ENCODE peak calls at places on chromosome 19, in five cellular contexts. F is psoas muscle; H is LHCN-M2; I is stimulated activated CD4-positive, alpha-beta T cell treated with anti-CD3 and anti-CD28 coated beads, Interleukin-2, amount 100 ng/mL, for 48 hours; V is activated naive CD4-positive, alpha-beta T cell treated with Interleukin-2 at 50 U/mL for 16 hours. K is an unnamed sample.

GRCh38 chr19:7545904-7546303 is 10.4 kb downstream of the PNPLA6 start:
- DNase-seq in F (no peak), H (no peak), I (no peak), V (no peak), K (no peak)

GRCh38 chr19:18659281-18660050 is 22.6 kb downstream of the KLHL26 start:
- DNase-seq in F (peak; percentile 73), H (no peak), I (no peak), V (no peak), K (no peak)

GRCh38 chr19:45739498-45740439 is 6.5 kb downstream of the MEIOSIN start:
- DNase-seq in F (no peak), H (peak; percentile 32), I (no peak), V (no peak), K (no peak)

GRCh38 chr19:29311391-29311790 is 98.4 kb upstream of the UQCRFS1 start:
- DNase-seq in F (no peak), H (no peak), I (no peak), V (no peak), K (no peak)

GRCh38 chr19:35013820-35014754 is 14.0 kb downstream of the GRAMD1A start:
- DNase-seq in F (no peak), H (no peak), I (no peak), V (peak; percentile 58), K (no peak)

GRCh38 chr19:2610637-2611482 is 91.6 kb downstream of the GNG7 start:
- DNase-seq in F (peak; percentile 93), H (peak; percentile 81), I (peak; percentile 95), V (peak; percentile 89), K (peak; percentile 86)

GRCh38 chr19:3494051-3494450 is 6.4 kb downstream of the DOHH start:
- DNase-seq in F (no peak), H (no peak), I (peak; percentile 36), V (peak; percentile 28), K (no peak)

GRCh38 chr19:1451916-1452801 is 2.2 kb downstream of the APC2 start:
- DNase-seq in F (no peak), H (no peak), I (no peak), V (no peak), K (no peak)

GRCh38 chr19:6457958-6458694 is 1.5 kb downstream of the SLC25A23 start:
- DNase-seq in F (no peak), H (no peak), I (no peak), V (no peak), K (no peak)

GRCh38 chr19:1551068-1552040 is 16.8 kb downstream of the MEX3D start:
- DNase-seq in F (no peak), H (no peak), I (no peak), V (no peak), K (no peak)

GRCh38 chr19:10454267-10454666 is 33.9 kb downstream of the PDE4A start:
- DNase-seq in F (no peak), H (peak; percentile 40), I (no peak), V (no peak), K (peak; percentile 65)

GRCh38 chr19:41311072-41311471 is 1.1 kb downstream of the CCDC97 start:
- DNase-seq in F (no peak), H (no peak), I (no peak), V (no peak), K (no peak)

GRCh38 chr19:39475748-39476147 is 4.9 kb upstream of the TIMM50 start:
- DNase-seq in F (no peak), H (no peak), I (no peak), V (no peak), K (no peak)

GRCh38 chr19:41323023-41323422 is 13.1 kb downstream of the CCDC97 start:
- DNase-seq in F (peak; percentile 58), H (peak; percentile 71), I (no peak), V (no peak), K (no peak)

GRCh38 chr19:39518458-39518857 is 3.5 kb downstream of the SELENOV start:
- DNase-seq in F (no peak), H (no peak), I (no peak), V (no peak), K (no peak)

GRCh38 chr19:35462476-35462953 is 14.5 kb downstream of the FFAR2 start:
- DNase-seq in F (no peak), H (peak; percentile 2), I (no peak), V (peak; percentile 33), K (no peak)

GRCh38 chr19:16076958-16077611 is 790 bp downstream of the TPM4 start:
- DNase-seq in F (peak; percentile 47), H (no peak), I (no peak), V (peak; percentile 40), K (no peak)

GRCh38 chr19:58060231-58060630 is 1.1 kb downstream of the ZNF135 start:
- DNase-seq in F (no peak), H (no peak), I (no peak), V (no peak), K (no peak)

GRCh38 chr19:4660181-4660791 is 9.9 kb downstream of the MYDGF start:
- DNase-seq in F (no peak), H (no peak), I (no peak), V (no peak), K (no peak)

GRCh38 chr19:39021063-39021462 is 11.3 kb downstream of the FBXO27 start:
- DNase-seq in F (no peak), H (no peak), I (no peak), V (no peak), K (no peak)

GRCh38 chr19:17755533-17755885 is 4.2 kb downstream of the FCHO1 start:
- DNase-seq in F (no peak), H (no peak), I (no peak), V (no peak), K (no peak)

GRCh38 chr19:56837892-56838679 is 2.4 kb downstream of the PEG3 start:
- DNase-seq in F (peak; percentile 73), H (no peak), I (no peak), V (no peak), K (peak; percentile 75)

GRCh38 chr19:22523940-22524339 is 101.8 kb upstream of the ZNF98 start:
- DNase-seq in F (no peak), H (no peak), I (no peak), V (no peak), K (no peak)

GRCh38 chr19:35266904-35267817 is 1.6 kb upstream of the USF2 start:
- DNase-seq in F (peak; percentile 63), H (peak; percentile 18), I (no peak), V (peak; percentile 51), K (no peak)

GRCh38 chr19:55241935-55242464 is 13.4 kb upstream of the TMEM86B start:
- DNase-seq in F (no peak), H (no peak), I (no peak), V (no peak), K (no peak)

GRCh38 chr19:45215391-45216191 is 29.6 kb downstream of the EXOC3L2 start:
- DNase-seq in F (no peak), H (no peak), I (no peak), V (no peak), K (no peak)

GRCh38 chr19:56314018-56314583 is 538 bp downstream of the ZSCAN5A start:
- DNase-seq in F (no peak), H (no peak), I (no peak), V (no peak), K (no peak)

GRCh38 chr19:16571283-16571682 is 932 bp downstream of the SLC35E1 start:
- DNase-seq in F (no peak), H (peak; percentile 20), I (no peak), V (no peak), K (no peak)

GRCh38 chr19:10550336-10550735 is 6.6 kb downstream of the ATG4D start:
- DNase-seq in F (no peak), H (no peak), I (no peak), V (no peak), K (no peak)

GRCh38 chr19:20472854-20473253 is 92.7 kb downstream of the ZNF737 start:
- DNase-seq in F (no peak), H (no peak), I (no peak), V (no peak), K (no peak)

GRCh38 chr19:42428676-42429075 is 1.5 kb upstream of the LIPE start:
- DNase-seq in F (no peak), H (no peak), I (no peak), V (no peak), K (no peak)

GRCh38 chr19:543912-544608 is at the start of gene GZMM:
- DNase-seq in F (no peak), H (no peak), I (peak; percentile 45), V (peak; percentile 78), K (no peak)

GRCh38 chr19:1173160-1173844 is 766 bp downstream of the SBNO2 start:
- DNase-seq in F (peak; percentile 46), H (no peak), I (no peak), V (no peak), K (no peak)

GRCh38 chr19:3146677-3147100 is 10.9 kb downstream of the GNA15 start:
- DNase-seq in F (no peak), H (no peak), I (peak; percentile 75), V (peak; percentile 76), K (no peak)

GRCh38 chr19:35117791-35118190 is 2.2 kb downstream of the FXYD3 start:
- DNase-seq in F (no peak), H (no peak), I (no peak), V (no peak), K (no peak)

GRCh38 chr19:45349126-45349415 is 8.5 kb downstream of the KLC3 start:
- DNase-seq in F (no peak), H (no peak), I (no peak), V (no peak), K (no peak)

GRCh38 chr19:49455729-49456128 is 2.7 kb downstream of the ALDH16A1 start:
- DNase-seq in F (no peak), H (no peak), I (no peak), V (no peak), K (no peak)

GRCh38 chr19:10961763-10962536 is 1.1 kb downstream of the SMARCA4 start:
- DNase-seq in F (no peak), H (peak; percentile 40), I (no peak), V (no peak), K (peak; percentile 35)

GRCh38 chr19:1315470-1316166 is 29.9 kb downstream of the EFNA2 start:
- DNase-seq in F (peak; percentile 60), H (no peak), I (peak; percentile 22), V (peak; percentile 21), K (no peak)

GRCh38 chr19:54517483-54517882 is 14.9 kb downstream of the LAIR2 start:
- DNase-seq in F (peak; percentile 35), H (peak; percentile 85), I (peak; percentile 53), V (peak; percentile 48), K (peak; percentile 1)

K was measured in neuronal stem cell.